ENCODE peak calls at places on chromosomes 4 and X, in four cellular contexts. H is tibial artery, O is HFF-Myc, N is PC-3. R is an unnamed sample.

GRCh38 chr4:99467908-99468307 is 32.8 kb upstream of the ADH7 start:
- DNase-seq in N (no peak), H (no peak), O (no peak), R (no peak)

GRCh38 chr4:6120361-6120760 is 80.0 kb downstream of the JAKMIP1 start:
- DNase-seq in N (no peak), O (no peak), H (no peak), R (no peak)

GRCh38 chr4:140673729-140674128 is 82.5 kb downstream of the TBC1D9 start:
- DNase-seq in N (no peak), H (no peak), O (peak), R (no peak)

GRCh38 chrX:12919620-12920019 is 13.2 kb downstream of the TLR8 start:
- DNase-seq in O (no peak), H (no peak), N (no peak), R (no peak)

GRCh38 chrX:76279007-76279406 is 106.1 kb downstream of the PBDC1 start:
- DNase-seq in H (no peak), N (peak), O (peak), R (peak)

GRCh38 chr4:39045791-39046221 is 13.6 kb upstream of the TMEM156 start:
- DNase-seq in O (no peak), N (peak), H (no peak), R (no peak)

GRCh38 chr4:171588146-171588545 is 225.1 kb upstream of the GALNTL6 start:
- DNase-seq in O (no peak), N (no peak), H (no peak), R (no peak)

GRCh38 chr4:6291784-6292297 is 22.2 kb downstream of the WFS1 start:
- DNase-seq in N (no peak), O (no peak), H (no peak), R (no peak)

GRCh38 chr4:137312257-137312656 is 220.0 kb downstream of the PCDH18 start:
- DNase-seq in O (no peak), N (peak), H (no peak), R (no peak)

GRCh38 chr4:87974856-87975462 is 555 bp upstream of the SPP1 start:
- DNase-seq in H (no peak), N (peak), O (no peak), R (no peak)

GRCh38 chrX:148501121-148502066 is 977 bp downstream of the AFF2 start:
- DNase-seq in N (no peak), O (no peak), H (no peak), R (no peak)

GRCh38 chr4:79170077-79170476 is 155.8 kb downstream of the NAA11 start:
- DNase-seq in H (no peak), N (no peak), O (no peak), R (no peak)

GRCh38 chr4:147899512-147899911 is 167.6 kb downstream of the ARHGAP10 start:
- DNase-seq in H (no peak), O (no peak), N (no peak), R (no peak)

GRCh38 chr4:76758290-76758882 is 139.6 kb downstream of the SOWAHB start:
- DNase-seq in H (no peak), O (peak), N (peak), R (no peak)

GRCh38 chrX:129037389-129037788 is 485.9 kb downstream of the SMARCA1 start:
- DNase-seq in O (no peak), N (no peak), H (no peak), R (no peak)

GRCh38 chr4:187070158-187070557 is 346.5 kb upstream of the FAT1 start:
- DNase-seq in O (no peak), N (peak), H (no peak), R (no peak)

GRCh38 chrX:123833387-123833786 is 26.5 kb upstream of the XIAP start:
- DNase-seq in O (no peak), N (peak), H (no peak), R (no peak)

GRCh38 chr4:184439856-184440592 is 34.3 kb downstream of the IRF2 start:
- DNase-seq in N (no peak), H (no peak), O (no peak), R (no peak)

GRCh38 chrX:150506020-150506419 is 62.4 kb upstream of the MTM1 start:
- DNase-seq in H (no peak), N (no peak), O (no peak), R (no peak)

GRCh38 chr4:178275671-178276360 is 833.6 kb upstream of the AGA start:
- DNase-seq in N (no peak), H (no peak), O (no peak), R (no peak)

GRCh38 chr4:41133619-41134018 is 80.7 kb downstream of the APBB2 start:
- DNase-seq in O (no peak), N (no peak), H (no peak), R (no peak)

GRCh38 chrX:92213781-92214180 is 434.6 kb downstream of the PCDH11X start:
- DNase-seq in N (peak), H (no peak), O (no peak), R (no peak)

GRCh38 chr4:17400696-17401095 is 111.2 kb downstream of the QDPR start:
- DNase-seq in O (peak), H (no peak), N (no peak), R (no peak)

GRCh38 chr4:2064276-2064991 is 5.3 kb downstream of the NAT8L start:
- DNase-seq in N (peak), O (no peak), H (no peak), R (no peak)

GRCh38 chr4:86223472-86223871 is 136.4 kb downstream of the MAPK10 start:
- DNase-seq in O (peak), N (peak), H (no peak), R (no peak)

GRCh38 chr4:37827030-37827705 is 682 bp downstream of the PGM2 start:
- DNase-seq in N (peak), H (no peak), O (no peak), R (no peak)

GRCh38 chr4:22356996-22357596 is 158.8 kb downstream of the ADGRA3 start:
- DNase-seq in O (no peak), N (peak), H (no peak), R (no peak)

GRCh38 chrX:119757979-119758681 is at the start of gene SOWAHD:
- DNase-seq in O (no peak), H (peak), N (peak), R (no peak)

GRCh38 chrX:31420711-31421151 is 348.9 kb upstream of the FTHL17 start:
- DNase-seq in N (no peak), O (no peak), H (no peak), R (no peak)

GRCh38 chr4:169791527-169792156 is 33.9 kb upstream of the HPF1 start:
- DNase-seq in O (peak), H (no peak), N (peak), R (no peak)

GRCh38 chrX:112670964-112671363 is 8.8 kb downstream of the LHFPL1 start:
- DNase-seq in H (no peak), N (no peak), O (no peak), R (no peak)

GRCh38 chrX:20954014-20954413 is 420.2 kb upstream of the CNKSR2 start:
- DNase-seq in N (no peak), H (no peak), O (no peak), R (no peak)

GRCh38 chrX:54807524-54808108 is at the start of gene MAGED2:
- DNase-seq in O (no peak), H (peak), N (peak), R (no peak)

GRCh38 chr4:12689457-12689856 is 794.7 kb downstream of the RAB28 start:
- DNase-seq in H (no peak), O (no peak), N (peak), R (no peak)

GRCh38 chr4:189237340-189237739 is 703.3 kb upstream of the FRG1 start:
- DNase-seq in O (no peak), H (no peak), N (no peak), R (no peak)

GRCh38 chrX:12954981-12955380 is 19.9 kb upstream of the TMSB4X start:
- DNase-seq in N (no peak), O (no peak), H (no peak), R (no peak)

GRCh38 chr4:102338405-102338804 is 6.9 kb downstream of the SLC39A8 start:
- DNase-seq in N (peak), O (no peak), H (no peak), R (no peak)

GRCh38 chr4:102342404-102343074 is 2.7 kb downstream of the SLC39A8 start:
- DNase-seq in N (no peak), O (no peak), H (no peak), R (no peak)

GRCh38 chr4:102343964-102344519 is 1.2 kb downstream of the SLC39A8 start:
- DNase-seq in O (no peak), N (peak), H (no peak), R (no peak)

GRCh38 chr4:102339018-102339417 is 6.3 kb downstream of the SLC39A8 start:
- DNase-seq in N (peak), O (no peak), H (no peak), R (no peak)

GRCh38 chr4:102341201-102341600 is 4.1 kb downstream of the SLC39A8 start:
- DNase-seq in N (no peak), O (no peak), H (no peak), R (no peak)
- TF ChIP-seq CTCF in N (no peak), O (no peak), H (no peak), R (no peak)

GRCh38 chrX:115493015-115493414 is 68.0 kb upstream of the PLS3 start:
- DNase-seq in N (no peak), O (no peak), H (no peak), R (no peak)

GRCh38 chrX:115491766-115492165 is 69.2 kb upstream of the PLS3 start:
- DNase-seq in N (no peak), O (no peak), H (no peak), R (no peak)

GRCh38 chrX:115494133-115494532 is 66.8 kb upstream of the PLS3 start:
- DNase-seq in H (no peak), O (no peak), N (peak), R (no peak)

GRCh38 chrX:115487608-115488007 is 73.4 kb upstream of the PLS3 start:
- DNase-seq in H (no peak), N (no peak), O (no peak), R (no peak)

GRCh38 chrX:115490814-115491213 is 70.2 kb upstream of the PLS3 start:
- DNase-seq in N (no peak), H (no peak), O (no peak), R (no peak)
- H3K4me3 ChIP-seq in N (no peak), H (no peak), O (no peak), R (no peak)

GRCh38 chr4:15754323-15754722 is 23.8 kb upstream of the CD38 start:
- DNase-seq in H (no peak), O (no peak), N (peak), R (no peak)
- TF ChIP-seq CTCF in H (no peak), O (no peak), N (no peak), R (no peak)

DNA sequence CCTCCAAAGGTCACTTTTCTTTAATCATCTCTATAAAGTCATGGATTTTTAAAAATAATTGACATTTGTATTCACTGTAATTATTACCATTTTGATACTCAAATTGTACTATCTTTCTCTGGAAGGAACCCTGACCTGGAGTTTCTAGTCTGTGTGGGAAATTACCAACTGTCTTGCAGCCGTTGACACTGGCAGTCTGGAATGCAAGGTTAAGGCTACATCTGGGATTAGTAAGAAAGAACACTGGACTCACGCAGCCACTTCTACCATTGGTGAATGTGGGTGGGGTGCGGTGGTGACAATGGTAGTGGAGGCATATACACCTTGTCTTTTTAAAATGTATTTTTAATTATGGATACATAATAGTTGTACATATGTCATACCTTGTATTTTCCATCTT is 40.9 kb downstream of the EGF start:
- DNase-seq in O (no peak), H (no peak), N (no peak), R (no peak)
- H3K4me3 ChIP-seq in O (no peak), H (no peak), N (no peak), R (no peak)

GRCh38 chr4:121070696-121071639 is 1.4 kb downstream of the NDNF start:
- DNase-seq in H (peak), O (no peak), N (no peak), R (no peak)
- TF ChIP-seq CTCF in H (peak), O (peak), N (no peak), R (peak)

GRCh38 chr4:173492315-173492714 is 37.7 kb downstream of the HAND2 start:
- DNase-seq in O (no peak), N (no peak), H (no peak), R (no peak)

GRCh38 chr4:173489514-173489913 is 40.5 kb downstream of the HAND2 start:
- DNase-seq in O (no peak), N (no peak), H (no peak), R (peak)

GRCh38 chr4:173490256-173490655 is 39.8 kb downstream of the HAND2 start:
- DNase-seq in N (no peak), O (no peak), H (no peak), R (no peak)

GRCh38 chr4:173493041-173493440 is 37.0 kb downstream of the HAND2 start:
- DNase-seq in O (no peak), H (no peak), N (no peak), R (no peak)

DNA sequence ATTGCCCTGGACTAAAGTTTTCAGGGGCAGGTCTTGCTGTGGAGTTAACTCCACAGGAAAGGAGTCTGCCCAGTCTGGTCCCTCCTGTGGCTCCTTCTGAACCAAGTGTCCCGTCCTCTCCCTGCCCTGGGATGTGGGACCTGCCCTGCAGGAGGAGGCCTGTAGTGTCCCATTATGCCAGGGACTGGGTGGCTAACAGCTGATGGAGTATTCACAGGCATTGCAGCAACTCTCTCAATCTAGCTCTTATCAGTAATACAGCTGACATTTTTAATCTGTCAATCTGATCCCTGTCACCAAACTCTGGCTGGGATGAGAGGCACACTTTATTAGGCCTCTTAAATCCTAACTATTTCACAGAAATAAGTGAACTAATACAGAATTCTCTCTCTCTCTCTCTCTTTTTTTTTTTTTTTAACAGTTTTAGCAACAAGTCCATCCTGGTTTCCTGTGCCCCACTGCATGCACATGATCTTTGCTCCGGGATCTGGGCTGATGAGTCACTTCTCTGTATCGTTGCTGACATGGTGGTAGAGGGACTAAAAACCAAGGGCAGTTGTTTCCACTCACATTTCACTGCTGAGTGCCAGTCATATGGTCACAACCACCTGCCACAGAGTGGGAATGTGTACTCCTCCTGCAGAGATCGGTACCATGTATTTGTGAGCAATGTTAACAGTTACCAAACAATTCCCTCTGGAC is 39.1 kb downstream of the HAND2 start:
- DNase-seq in O (peak), H (peak), N (peak), R (no peak)
- H3K4me3 ChIP-seq in O (no peak), H (no peak), N (no peak), R (no peak)

GRCh38 chrX:70422886-70423336 is at the start of gene GDPD2:
- DNase-seq in N (peak), H (no peak), O (no peak), R (no peak)
- TF ChIP-seq CTCF in N (peak), H (no peak), O (peak), R (no peak)